ENCODE peak calls at places on chromosomes 13 and 19, in four cellular contexts. A is HepG2, M is GM12878, F is H1. T is an unnamed sample. For H3K4me1, the result is how much of the 10 kb centered on the place peaks cover.

GRCh38 chr13:104831823-104832222 is 1703.6 kb downstream of the EFNB2 start:
- DNase-seq in F (no peak), A (no peak), M (no peak), T (no peak)

GRCh38 chr19:6222884-6223283 is 56.9 kb downstream of the MLLT1 start:
- DNase-seq in F (no peak), A (no peak), M (no peak), T (no peak)

GRCh38 chr13:91078093-91078679 is 269.3 kb upstream of the MIR17HG start:
- DNase-seq in F (no peak), M (no peak), A (no peak), T (peak)

GRCh38 chr19:5321851-5322681 is 18.5 kb downstream of the PTPRS start:
- DNase-seq in F (no peak), A (no peak), M (peak), T (peak)

GRCh38 chr19:52297601-52298358 is 811 bp downstream of the ZNF480 start:
- DNase-seq in A (no peak), M (no peak), F (no peak), T (peak)

GRCh38 chr19:11963566-11964355 is 1.1 kb upstream of the ZNF763 start:
- DNase-seq in A (peak), M (peak), F (peak), T (peak)

GRCh38 chr13:50081106-50081898 is 66.1 kb downstream of the KCNRG start:
- DNase-seq in A (no peak), F (no peak), M (no peak), T (peak)

GRCh38 chr19:31280266-31281006 is 68.8 kb downstream of the TSHZ3 start:
- DNase-seq in M (no peak), A (no peak), F (no peak), T (no peak)

GRCh38 chr19:13718733-13719132 is 45.6 kb upstream of the MRI1 start:
- DNase-seq in A (no peak), M (no peak), F (peak), T (peak)

GRCh38 chr19:12786149-12786870 is 5.0 kb upstream of the JUNB start:
- DNase-seq in M (no peak), F (no peak), A (no peak), T (peak)

GRCh38 chr19:47239610-47240296 is 8.8 kb upstream of the BBC3 start:
- DNase-seq in F (no peak), A (no peak), M (no peak), T (peak)

GRCh38 chr19:54882758-54883157 is 8.7 kb downstream of the FCAR start:
- DNase-seq in A (peak), M (peak), F (no peak), T (no peak)

GRCh38 chr19:14349426-14349825 is 31.8 kb upstream of the ADGRE5 start:
- DNase-seq in F (no peak), M (no peak), A (no peak), T (no peak)

GRCh38 chr13:97834255-97834654 is 119.2 kb upstream of the IPO5 start:
- DNase-seq in M (no peak), F (no peak), A (no peak), T (no peak)

GRCh38 chr19:1837625-1838105 is 10.6 kb downstream of the REXO1 start:
- DNase-seq in F (no peak), M (no peak), A (peak), T (peak)

GRCh38 chr13:113585828-113586355 is 1.3 kb downstream of the TFDP1 start:
- DNase-seq in A (no peak), F (no peak), M (no peak), T (no peak)

GRCh38 chr13:61029064-61029463 is 386.6 kb downstream of the PCDH20 start:
- DNase-seq in M (no peak), A (no peak), F (no peak), T (peak)

GRCh38 chr13:80033286-80033685 is 307.6 kb downstream of the SPRY2 start:
- DNase-seq in A (no peak), F (no peak), M (no peak), T (no peak)

GRCh38 chr19:40089462-40089861 is 1.3 kb downstream of the ZNF780A start:
- DNase-seq in M (no peak), A (no peak), F (no peak), T (no peak)

GRCh38 chr19:55239004-55239403 is 10.4 kb upstream of the TMEM86B start:
- DNase-seq in F (no peak), M (no peak), A (no peak), T (no peak)

GRCh38 chr19:43675269-43675879 is 5.4 kb upstream of the PLAUR start:
- DNase-seq in A (no peak), M (peak), F (no peak), T (no peak)

GRCh38 chr19:44552324-44552723 is 22.8 kb upstream of the CEACAM20 start:
- DNase-seq in F (peak), A (peak), M (no peak), T (peak)

GRCh38 chr13:87356314-87356713 is 314.9 kb upstream of the SLITRK5 start:
- DNase-seq in M (no peak), A (no peak), F (no peak), T (no peak)

GRCh38 chr13:104389722-104390121 is 1323.5 kb upstream of the SLC10A2 start:
- DNase-seq in M (no peak), F (no peak), A (peak), T (no peak)

GRCh38 chr19:11418518-11419506 is at the start of gene RGL3:
- DNase-seq in M (no peak), F (no peak), A (no peak), T (peak)

GRCh38 chr19:46786236-46787039 is 2.0 kb downstream of the SLC1A5 start:
- DNase-seq in A (peak), F (no peak), M (no peak), T (peak)

GRCh38 chr13:89968468-89968867 is 1379.0 kb upstream of the MIR17HG start:
- DNase-seq in F (no peak), A (no peak), M (no peak), T (no peak)

GRCh38 chr13:50521750-50522149 is 321.7 kb downstream of the DLEU7 start:
- DNase-seq in F (no peak), M (no peak), A (peak), T (no peak)

GRCh38 chr13:100594255-100594654 is 5.7 kb upstream of the GGACT start:
- DNase-seq in M (no peak), F (no peak), A (no peak), T (no peak)

GRCh38 chr19:14089662-14090508 is 666 bp downstream of the SAMD1 start:
- DNase-seq in A (no peak), F (no peak), M (no peak), T (peak)

GRCh38 chr19:17511724-17512573 is 500 bp downstream of the PGLS start:
- DNase-seq in A (peak), M (peak), F (peak), T (peak)

GRCh38 chr19:7705387-7706187 is 3.7 kb upstream of the FCER2 start:
- DNase-seq in F (no peak), A (no peak), M (peak), T (no peak)

GRCh38 chr13:34246511-34246910 is 428.6 kb downstream of the RFC3 start:
- DNase-seq in F (no peak), M (no peak), A (no peak), T (no peak)

GRCh38 chr19:1422360-1422759 is 15.0 kb downstream of the DAZAP1 start:
- DNase-seq in F (no peak), A (no peak), M (no peak), T (no peak)

GRCh38 chr19:54390942-54391577 is 24.2 kb upstream of the TTYH1 start:
- DNase-seq in F (no peak), M (no peak), A (peak), T (peak)

GRCh38 chr13:25588336-25589060 is 216.7 kb downstream of the ATP8A2 start:
- DNase-seq in F (no peak), A (no peak), M (no peak), T (no peak)
- TF ChIP-seq TCF12 in F (no peak), A (no peak), M (no peak), T (no peak)

GRCh38 chr13:26965058-26965380 is 204.4 kb upstream of the GPR12 start:
- DNase-seq in A (no peak), F (no peak), M (no peak), T (no peak)
- H3K4me1 ChIP-seq in A (half or more), F (under half), M (under half), T (under half)

DNA sequence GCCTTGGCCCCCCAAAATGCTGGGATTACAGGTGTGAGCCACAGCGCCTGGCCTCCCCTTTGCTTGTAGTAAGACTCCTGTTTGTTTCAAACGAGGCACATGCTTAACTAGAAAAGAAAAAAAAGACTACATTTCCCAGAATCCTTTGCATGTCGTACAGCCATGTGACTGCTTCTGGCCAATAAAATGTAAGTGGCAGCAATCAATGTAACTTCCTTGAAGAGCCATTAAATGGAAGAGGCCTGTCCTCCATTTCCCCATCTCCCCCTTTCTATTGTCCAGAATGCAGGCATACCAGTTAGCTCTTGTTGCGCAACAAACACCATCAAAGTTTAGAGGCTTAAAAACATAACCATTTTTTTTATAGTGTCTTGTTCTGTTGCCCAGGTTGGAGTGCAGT is 10.4 kb upstream of the GPR32 start:
- DNase-seq in A (peak), F (no peak), M (no peak), T (no peak)
- TF ChIP-seq USF2 in A (peak), F (peak), M (peak), T (no peak)

GRCh38 chr13:30696278-30697176 is 38.8 kb upstream of the ALOX5AP start:
- DNase-seq in A (no peak), M (no peak), F (no peak), T (no peak)
- TF ChIP-seq TCF12 in A (no peak), M (no peak), F (no peak), T (no peak)

GRCh38 chr19:3179739-3180293 is 1.2 kb downstream of the S1PR4 start:
- DNase-seq in F (no peak), A (no peak), M (no peak), T (no peak)
- H3K4me1 ChIP-seq in F (under half), A (under half), M (under half), T (under half)

GRCh38 chr13:98897706-98898105 is 80.2 kb downstream of the DOCK9 start:
- DNase-seq in F (no peak), A (no peak), M (no peak), T (no peak)
- TF ChIP-seq USF2 in F (no peak), A (no peak), M (no peak), T (no peak)

T was measured in SK-N-SH.